ENCODE peak calls at places on chromosomes 16 and 17, in five cellular contexts. A is AG09309, U is endothelial cell, J is fibroblast of lung, M is gastrocnemius medialis. P is an unnamed sample.

GRCh38 chr16:3311496-3311895 is 6.2 kb downstream of the ZNF75A start:
- DNase-seq in A (no peak), M (no peak), J (no peak), U (no peak), P (no peak)

GRCh38 chr17:31388770-31389672 is 2.5 kb upstream of the RAB11FIP4 start:
- DNase-seq in J (peak), A (no peak), U (peak), M (no peak), P (no peak)

GRCh38 chr17:50538549-50539410 is 6.2 kb downstream of the EPN3 start:
- DNase-seq in J (no peak), M (no peak), U (no peak), A (no peak), P (no peak)

GRCh38 chr17:36978810-36979584 is 30.2 kb downstream of the AATF start:
- DNase-seq in M (no peak), U (no peak), J (peak), A (no peak), P (no peak)

GRCh38 chr17:34656801-34657200 is 77.4 kb downstream of the TMEM132E start:
- DNase-seq in J (no peak), U (no peak), M (no peak), A (no peak), P (no peak)

GRCh38 chr17:2853111-2853721 is 57.0 kb downstream of the RAP1GAP2 start:
- DNase-seq in A (no peak), U (peak), J (peak), M (peak), P (peak)

GRCh38 chr17:17990282-17990681 is 17.6 kb downstream of the DRC3 start:
- DNase-seq in U (no peak), A (no peak), M (peak), J (no peak), P (peak)

GRCh38 chr17:14595656-14596055 is 294.8 kb downstream of the HS3ST3B1 start:
- DNase-seq in M (no peak), J (no peak), U (no peak), A (no peak), P (no peak)

GRCh38 chr17:51946311-51946710 is 212.2 kb downstream of the CA10 start:
- DNase-seq in J (no peak), U (no peak), M (no peak), A (no peak), P (no peak)

GRCh38 chr17:27569884-27570577 is 61.0 kb upstream of the LGALS9 start:
- DNase-seq in M (no peak), A (no peak), J (no peak), U (no peak), P (no peak)

GRCh38 chr16:54136276-54136625 is 150.3 kb downstream of the IRX3 start:
- DNase-seq in J (no peak), M (no peak), U (no peak), A (no peak), P (no peak)

GRCh38 chr17:60720763-60721531 is 43.3 kb downstream of the BCAS3 start:
- DNase-seq in U (peak), M (no peak), J (peak), A (peak), P (peak)

DNA sequence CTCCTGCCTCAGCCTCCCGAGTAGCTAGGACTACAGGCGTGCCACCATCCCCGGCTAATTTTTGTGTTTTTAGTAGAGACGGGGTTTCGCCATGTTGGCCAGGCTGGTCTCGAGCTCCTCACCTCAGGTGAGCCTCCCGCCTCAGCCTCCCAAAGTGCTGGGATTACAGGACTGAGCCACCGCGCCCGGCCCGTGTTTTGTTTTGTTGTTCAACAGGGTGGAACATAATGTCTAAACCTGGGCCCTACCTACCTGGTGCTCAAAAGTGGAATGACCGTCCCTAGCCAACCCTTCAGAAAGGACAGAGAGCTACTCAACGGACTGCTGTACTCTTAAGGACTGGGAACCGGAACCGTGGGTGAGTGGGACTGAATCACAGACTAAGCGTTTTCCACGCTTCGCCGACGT is 772 bp upstream of the KIF22 start:
- DNase-seq in A (no peak), M (no peak), U (no peak), J (no peak), P (no peak)
- TF ChIP-seq CTCF in A (no peak), M (no peak), U (no peak), J (no peak), P (no peak)

GRCh38 chr17:81858967-81859905 is 1.1 kb downstream of the P4HB start:
- DNase-seq in A (no peak), U (no peak), J (peak), M (no peak), P (no peak)

GRCh38 chr17:81863123-81863675 is 2.9 kb upstream of the P4HB start:
- DNase-seq in M (peak), U (no peak), J (no peak), A (no peak), P (no peak)

GRCh38 chr17:81859906-81860755 is at the start of gene P4HB:
- DNase-seq in U (peak), M (no peak), J (no peak), A (no peak), P (no peak)

GRCh38 chr17:81858170-81858966 is 2.0 kb downstream of the P4HB start:
- DNase-seq in J (no peak), M (no peak), A (no peak), U (no peak), P (no peak)

DNA sequence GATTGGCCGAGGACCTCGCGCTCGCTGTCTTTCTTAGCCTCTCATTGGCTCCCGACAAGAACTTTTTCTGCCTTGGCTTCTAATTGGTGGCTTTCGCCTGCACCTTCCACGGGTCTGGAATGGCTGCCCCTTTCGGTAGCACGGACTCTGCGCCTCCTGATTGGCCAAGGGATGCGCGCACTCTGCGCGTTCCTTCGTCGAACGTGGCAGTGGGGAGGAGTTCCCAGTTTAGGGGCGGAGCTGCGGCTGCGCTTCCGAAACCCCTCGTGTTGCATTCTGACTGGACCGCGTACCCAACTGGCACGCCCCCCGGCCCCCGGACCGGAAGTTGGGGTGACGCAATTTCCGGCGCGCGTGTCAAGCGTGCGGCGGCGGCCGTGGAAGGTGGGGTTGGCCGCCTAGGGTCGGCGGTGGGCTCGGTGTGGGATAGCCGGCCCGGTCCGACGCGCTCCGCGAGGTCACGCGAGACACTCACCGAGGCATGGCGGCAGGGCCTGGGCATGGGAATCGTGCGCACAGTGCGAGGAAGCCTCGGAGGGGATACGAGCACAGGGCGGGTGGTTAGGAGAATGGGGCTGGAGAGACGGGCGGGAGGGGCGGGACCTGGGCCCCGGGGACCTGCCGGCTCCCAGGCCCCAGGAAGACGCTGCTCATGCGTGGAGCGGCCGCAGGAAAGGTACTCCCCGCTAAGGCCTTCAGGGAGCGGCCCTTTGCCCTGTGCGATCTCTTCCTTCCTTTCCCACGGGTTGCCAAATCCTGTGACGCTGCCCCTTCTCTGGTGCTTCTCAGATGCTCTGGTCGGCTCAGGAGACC is 627 bp upstream of the P4HB start:
- DNase-seq in J (peak), U (peak), A (peak), M (peak), P (peak)
- TF ChIP-seq CTCF in J (no peak), U (no peak), A (no peak), M (peak), P (no peak)

GRCh38 chr17:9004132-9004960 is 17.0 kb upstream of the NTN1 start:
- DNase-seq in J (no peak), A (no peak), U (peak), M (no peak), P (no peak)
- TF ChIP-seq CTCF in J (no peak), A (no peak), U (no peak), M (no peak), P (no peak)

GRCh38 chr17:70604854-70605253 is 435.5 kb downstream of the KCNJ2 start:
- DNase-seq in M (no peak), U (no peak), J (no peak), A (no peak), P (no peak)
- TF ChIP-seq CTCF in M (no peak), U (no peak), J (no peak), A (no peak), P (no peak)

P was measured in HFFc6.